ENCODE peak calls at places on chromosomes 16 and 17, in six cellular contexts. One of them, this sample, is unnamed.

GRCh38 chr16:20309786-20310185 is 17.5 kb downstream of the GP2 start:
- DNase-seq in tibial artery: no peak
- DNase-seq in cardiac fibroblast: no peak
- DNase-seq in WTC11: no peak
- DNase-seq in GM10248: no peak
- DNase-seq in GM20000: no peak
- DNase-seq in this sample: no peak

GRCh38 chr17:35726609-35727460 is 4.6 kb upstream of the RASL10B start:
- DNase-seq in tibial artery: no peak
- DNase-seq in cardiac fibroblast: peak
- DNase-seq in WTC11: no peak
- DNase-seq in GM10248: no peak
- DNase-seq in GM20000: no peak
- DNase-seq in this sample: no peak

GRCh38 chr16:10668322-10669045 is 26.2 kb downstream of the TEKT5 start:
- DNase-seq in tibial artery: no peak
- DNase-seq in cardiac fibroblast: peak
- DNase-seq in WTC11: peak
- DNase-seq in GM10248: peak
- DNase-seq in GM20000: peak
- DNase-seq in this sample: no peak

GRCh38 chr17:32100971-32101631 is 41.2 kb upstream of the RHOT1 start:
- DNase-seq in tibial artery: no peak
- DNase-seq in cardiac fibroblast: no peak
- DNase-seq in WTC11: no peak
- DNase-seq in GM10248: no peak
- DNase-seq in GM20000: no peak
- DNase-seq in this sample: no peak

GRCh38 chr16:20879175-20880053 is 20.7 kb downstream of the DCUN1D3 start:
- DNase-seq in tibial artery: no peak
- DNase-seq in cardiac fibroblast: peak
- DNase-seq in WTC11: no peak
- DNase-seq in GM10248: peak
- DNase-seq in GM20000: peak
- DNase-seq in this sample: no peak

GRCh38 chr17:82497483-82498405 is 21.8 kb upstream of the FOXK2 start:
- DNase-seq in tibial artery: peak
- DNase-seq in cardiac fibroblast: peak
- DNase-seq in WTC11: peak
- DNase-seq in GM10248: peak
- DNase-seq in GM20000: peak
- DNase-seq in this sample: no peak

GRCh38 chr16:56985288-56985961 is 3.9 kb upstream of the NLRC5 start:
- DNase-seq in tibial artery: peak
- DNase-seq in cardiac fibroblast: peak
- DNase-seq in WTC11: no peak
- DNase-seq in GM10248: no peak
- DNase-seq in GM20000: no peak
- DNase-seq in this sample: no peak

GRCh38 chr17:56679148-56679766 is 85.8 kb downstream of the NOG start:
- DNase-seq in tibial artery: no peak
- DNase-seq in cardiac fibroblast: peak
- DNase-seq in WTC11: no peak
- DNase-seq in GM10248: peak
- DNase-seq in GM20000: peak
- DNase-seq in this sample: no peak

GRCh38 chr16:15521758-15522509 is 87.5 kb downstream of the BMERB1 start:
- DNase-seq in tibial artery: no peak
- DNase-seq in cardiac fibroblast: peak
- DNase-seq in WTC11: no peak
- DNase-seq in GM10248: no peak
- DNase-seq in GM20000: no peak
- DNase-seq in this sample: no peak

GRCh38 chr16:90035902-90036301 is 16.6 kb upstream of the DBNDD1 start:
- DNase-seq in tibial artery: no peak
- DNase-seq in cardiac fibroblast: no peak
- DNase-seq in WTC11: no peak
- DNase-seq in GM10248: no peak
- DNase-seq in GM20000: no peak
- DNase-seq in this sample: no peak

GRCh38 chr17:74199306-74200092 is 4.0 kb upstream of the RPL38 start:
- DNase-seq in tibial artery: no peak
- DNase-seq in cardiac fibroblast: peak
- DNase-seq in WTC11: peak
- DNase-seq in GM10248: peak
- DNase-seq in GM20000: peak
- DNase-seq in this sample: peak

GRCh38 chr17:21457051-21458026 is 81.2 kb downstream of the KCNJ12 start:
- DNase-seq in tibial artery: peak
- DNase-seq in cardiac fibroblast: peak
- DNase-seq in WTC11: peak
- DNase-seq in GM10248: peak
- DNase-seq in GM20000: peak
- DNase-seq in this sample: peak

GRCh38 chr17:41539979-41540701 is 12.0 kb upstream of the KRT19 start:
- DNase-seq in tibial artery: no peak
- DNase-seq in cardiac fibroblast: no peak
- DNase-seq in WTC11: no peak
- DNase-seq in GM10248: no peak
- DNase-seq in GM20000: no peak
- DNase-seq in this sample: no peak

GRCh38 chr17:32515677-32516383 is 29.0 kb downstream of the CDK5R1 start:
- DNase-seq in tibial artery: peak
- DNase-seq in cardiac fibroblast: no peak
- DNase-seq in WTC11: no peak
- DNase-seq in GM10248: peak
- DNase-seq in GM20000: peak
- DNase-seq in this sample: no peak

GRCh38 chr16:47965439-47965838 is 190.4 kb downstream of the ABCC12 start:
- DNase-seq in tibial artery: no peak
- DNase-seq in cardiac fibroblast: no peak
- DNase-seq in WTC11: no peak
- DNase-seq in GM10248: no peak
- DNase-seq in GM20000: no peak
- DNase-seq in this sample: no peak

GRCh38 chr16:85083051-85083639 is 29.1 kb downstream of the CIBAR2 start:
- DNase-seq in tibial artery: no peak
- DNase-seq in cardiac fibroblast: no peak
- DNase-seq in WTC11: peak
- DNase-seq in GM10248: peak
- DNase-seq in GM20000: peak
- DNase-seq in this sample: no peak

GRCh38 chr17:14203392-14203791 is 33.3 kb downstream of the CDRT15 start:
- DNase-seq in tibial artery: no peak
- DNase-seq in cardiac fibroblast: peak
- DNase-seq in WTC11: no peak
- DNase-seq in GM10248: no peak
- DNase-seq in GM20000: no peak
- DNase-seq in this sample: no peak

GRCh38 chr17:19004601-19005441 is at the start of gene FAM83G:
- DNase-seq in tibial artery: peak
- DNase-seq in cardiac fibroblast: peak
- DNase-seq in WTC11: peak
- DNase-seq in GM10248: peak
- DNase-seq in GM20000: peak
- DNase-seq in this sample: peak

GRCh38 chr17:78957076-78957475 is 22.6 kb downstream of the LGALS3BP start:
- DNase-seq in tibial artery: no peak
- DNase-seq in cardiac fibroblast: peak
- DNase-seq in WTC11: no peak
- DNase-seq in GM10248: no peak
- DNase-seq in GM20000: no peak
- DNase-seq in this sample: no peak

GRCh38 chr17:64095144-64095882 is 34.6 kb downstream of the ERN1 start:
- DNase-seq in tibial artery: no peak
- DNase-seq in cardiac fibroblast: no peak
- DNase-seq in WTC11: no peak
- DNase-seq in GM10248: no peak
- DNase-seq in GM20000: no peak
- DNase-seq in this sample: no peak

GRCh38 chr17:20920813-20921199 is 122.0 kb downstream of the USP22 start:
- DNase-seq in tibial artery: no peak
- DNase-seq in cardiac fibroblast: peak
- DNase-seq in WTC11: no peak
- DNase-seq in GM10248: no peak
- DNase-seq in GM20000: no peak
- DNase-seq in this sample: no peak

GRCh38 chr16:79093554-79093967 is 507.0 kb downstream of the MAF start:
- DNase-seq in tibial artery: no peak
- DNase-seq in cardiac fibroblast: no peak
- DNase-seq in WTC11: no peak
- DNase-seq in GM10248: no peak
- DNase-seq in GM20000: no peak
- DNase-seq in this sample: no peak

GRCh38 chr16:15811778-15812750 is 44.8 kb downstream of the MYH11 start:
- DNase-seq in tibial artery: peak
- DNase-seq in cardiac fibroblast: peak
- DNase-seq in WTC11: no peak
- DNase-seq in GM10248: no peak
- DNase-seq in GM20000: no peak
- DNase-seq in this sample: no peak

GRCh38 chr17:20994779-20995149 is 48.0 kb downstream of the USP22 start:
- DNase-seq in tibial artery: no peak
- DNase-seq in cardiac fibroblast: no peak
- DNase-seq in WTC11: no peak
- DNase-seq in GM10248: no peak
- DNase-seq in GM20000: no peak
- DNase-seq in this sample: no peak

GRCh38 chr17:7559307-7560171 is 989 bp downstream of the TNFSF13 start:
- DNase-seq in tibial artery: no peak
- DNase-seq in cardiac fibroblast: no peak
- DNase-seq in WTC11: no peak
- DNase-seq in GM10248: no peak
- DNase-seq in GM20000: no peak
- DNase-seq in this sample: no peak

GRCh38 chr17:7558544-7559306 is at the start of gene TNFSF13:
- DNase-seq in tibial artery: peak
- DNase-seq in cardiac fibroblast: no peak
- DNase-seq in WTC11: no peak
- DNase-seq in GM10248: no peak
- DNase-seq in GM20000: no peak
- DNase-seq in this sample: no peak

GRCh38 chr17:7556627-7557026 is 1.9 kb upstream of the TNFSF13 start:
- DNase-seq in tibial artery: no peak
- DNase-seq in cardiac fibroblast: no peak
- DNase-seq in WTC11: no peak
- DNase-seq in GM10248: no peak
- DNase-seq in GM20000: no peak
- DNase-seq in this sample: no peak

GRCh38 chr17:7557147-7557764 is 1.3 kb upstream of the TNFSF13 start:
- DNase-seq in tibial artery: no peak
- DNase-seq in cardiac fibroblast: no peak
- DNase-seq in WTC11: no peak
- DNase-seq in GM10248: no peak
- DNase-seq in GM20000: no peak
- DNase-seq in this sample: no peak

GRCh38 chr17:7557825-7558543 is 566 bp upstream of the TNFSF13 start:
- DNase-seq in tibial artery: peak
- DNase-seq in cardiac fibroblast: peak
- DNase-seq in WTC11: peak
- DNase-seq in GM10248: peak
- DNase-seq in GM20000: peak
- DNase-seq in this sample: no peak
- TF ChIP-seq CTCF in tibial artery: no peak
- TF ChIP-seq CTCF in cardiac fibroblast: no peak
- TF ChIP-seq CTCF in WTC11: no peak
- TF ChIP-seq CTCF in GM10248: no peak
- TF ChIP-seq CTCF in GM20000: no peak
- TF ChIP-seq CTCF in this sample: no peak

GRCh38 chr16:70661918-70662641 is 15.7 kb downstream of the IL34 start:
- DNase-seq in tibial artery: peak
- DNase-seq in cardiac fibroblast: peak
- DNase-seq in WTC11: no peak
- DNase-seq in GM10248: no peak
- DNase-seq in GM20000: no peak
- DNase-seq in this sample: no peak
- TF ChIP-seq CTCF in tibial artery: no peak
- TF ChIP-seq CTCF in cardiac fibroblast: no peak
- TF ChIP-seq CTCF in WTC11: no peak
- TF ChIP-seq CTCF in GM10248: no peak
- TF ChIP-seq CTCF in GM20000: no peak
- TF ChIP-seq CTCF in this sample: no peak

GRCh38 chr16:745739-746138 is 4.9 kb upstream of the CIAO3 start:
- DNase-seq in tibial artery: no peak
- DNase-seq in cardiac fibroblast: no peak
- DNase-seq in WTC11: peak
- DNase-seq in GM10248: peak
- DNase-seq in GM20000: peak
- DNase-seq in this sample: peak

GRCh38 chr16:740764-741505 is at the start of gene CIAO3:
- DNase-seq in tibial artery: peak
- DNase-seq in cardiac fibroblast: peak
- DNase-seq in WTC11: peak
- DNase-seq in GM10248: peak
- DNase-seq in GM20000: peak
- DNase-seq in this sample: peak

GRCh38 chr16:741986-742629 is 1.3 kb upstream of the CIAO3 start:
- DNase-seq in tibial artery: no peak
- DNase-seq in cardiac fibroblast: no peak
- DNase-seq in WTC11: no peak
- DNase-seq in GM10248: no peak
- DNase-seq in GM20000: no peak
- DNase-seq in this sample: no peak

GRCh38 chr16:746637-747036 is 5.8 kb upstream of the CIAO3 start:
- DNase-seq in tibial artery: no peak
- DNase-seq in cardiac fibroblast: no peak
- DNase-seq in WTC11: no peak
- DNase-seq in GM10248: no peak
- DNase-seq in GM20000: no peak
- DNase-seq in this sample: no peak

DNA sequence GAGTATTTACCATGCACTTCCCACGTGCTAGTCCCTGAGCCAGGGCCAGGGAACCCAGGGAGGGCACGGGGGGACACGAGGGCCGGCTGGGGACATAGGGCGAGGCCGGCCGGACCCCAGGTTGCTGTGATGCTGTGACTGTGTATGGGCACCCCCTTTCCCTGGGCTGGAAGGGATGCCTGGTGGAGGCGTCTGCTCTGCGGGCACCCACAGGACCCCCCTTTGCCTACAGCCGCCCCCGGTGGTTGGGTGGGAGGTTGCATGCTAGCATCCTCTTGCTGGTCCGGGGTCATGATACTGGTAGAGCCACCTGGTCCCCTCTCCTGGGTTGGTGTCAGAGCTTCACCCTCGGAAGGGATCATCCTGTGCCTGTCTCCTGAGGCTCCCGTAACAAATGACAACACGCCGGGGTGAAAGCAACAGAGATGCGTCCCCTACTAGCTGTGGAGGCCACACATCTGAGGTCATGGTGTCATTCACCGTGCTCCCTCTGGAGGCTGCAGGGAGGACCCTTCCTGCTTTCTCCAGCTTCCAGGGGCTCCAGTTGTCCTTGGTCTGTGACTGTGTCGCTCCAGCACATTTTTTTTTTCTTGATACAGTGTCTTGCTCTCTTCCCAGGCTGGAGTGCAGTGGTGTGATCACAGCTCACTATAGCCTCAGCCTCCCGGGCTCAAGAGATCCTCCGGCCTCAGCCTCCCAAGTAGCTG is 3.1 kb upstream of the CIAO3 start:
- DNase-seq in tibial artery: no peak
- DNase-seq in cardiac fibroblast: no peak
- DNase-seq in WTC11: peak
- DNase-seq in GM10248: no peak
- DNase-seq in GM20000: no peak
- DNase-seq in this sample: no peak
- TF ChIP-seq CTCF in tibial artery: no peak
- TF ChIP-seq CTCF in cardiac fibroblast: no peak
- TF ChIP-seq CTCF in WTC11: peak
- TF ChIP-seq CTCF in GM10248: no peak
- TF ChIP-seq CTCF in GM20000: no peak
- TF ChIP-seq CTCF in this sample: peak

GRCh38 chr17:44205962-44206824 is 6.5 kb upstream of the ATXN7L3 start:
- DNase-seq in tibial artery: no peak
- DNase-seq in cardiac fibroblast: no peak
- DNase-seq in WTC11: no peak
- DNase-seq in GM10248: no peak
- DNase-seq in GM20000: no peak
- DNase-seq in this sample: no peak
- TF ChIP-seq CTCF in tibial artery: no peak
- TF ChIP-seq CTCF in cardiac fibroblast: peak
- TF ChIP-seq CTCF in WTC11: no peak
- TF ChIP-seq CTCF in GM10248: no peak
- TF ChIP-seq CTCF in GM20000: no peak
- TF ChIP-seq CTCF in this sample: peak